ENCODE peak calls at places on chromosomes 1 and 21, in four cellular contexts. One of them, this sample, is unnamed.
A peak's percentile ranks its signal among the peaks of the same experiment; 100 is the strongest.

GRCh38 chr1:40673452-40673851 is 8.0 kb upstream of the RIMS3 start:
- DNase-seq in endothelial cell of umbilical vein: no peak
- DNase-seq in CD8-positive, alpha-beta memory T cell: no peak
- DNase-seq in caudate nucleus: no peak
- DNase-seq in this sample: no peak

GRCh38 chr1:200438911-200439310 is 29.1 kb upstream of the ZNF281 start:
- DNase-seq in caudate nucleus: no peak
- DNase-seq in endothelial cell of umbilical vein: no peak
- DNase-seq in CD8-positive, alpha-beta memory T cell: no peak
- DNase-seq in this sample: no peak

GRCh38 chr1:25869909-25870606 is 5.5 kb downstream of the PAQR7 start:
- DNase-seq in CD8-positive, alpha-beta memory T cell: no peak
- DNase-seq in caudate nucleus: no peak
- DNase-seq in endothelial cell of umbilical vein: no peak
- DNase-seq in this sample: no peak

GRCh38 chr1:107936498-107937481 is 28.2 kb downstream of the VAV3 start:
- DNase-seq in CD8-positive, alpha-beta memory T cell: no peak
- DNase-seq in endothelial cell of umbilical vein: peak; percentile 78
- DNase-seq in caudate nucleus: no peak
- DNase-seq in this sample: peak; percentile 27

GRCh38 chr1:93678491-93678890 is 3.1 kb downstream of the BCAR3 start:
- DNase-seq in CD8-positive, alpha-beta memory T cell: no peak
- DNase-seq in caudate nucleus: no peak
- DNase-seq in endothelial cell of umbilical vein: no peak
- DNase-seq in this sample: no peak

GRCh38 chr1:207885129-207886032 is 25.5 kb downstream of the CD34 start:
- DNase-seq in caudate nucleus: peak; percentile 44
- DNase-seq in CD8-positive, alpha-beta memory T cell: peak; percentile 61
- DNase-seq in endothelial cell of umbilical vein: peak; percentile 94
- DNase-seq in this sample: peak; percentile 57

GRCh38 chr1:95084317-95085176 is 11.8 kb upstream of the ALG14 start:
- DNase-seq in caudate nucleus: no peak
- DNase-seq in endothelial cell of umbilical vein: peak; percentile 39
- DNase-seq in CD8-positive, alpha-beta memory T cell: peak; percentile 33
- DNase-seq in this sample: no peak

GRCh38 chr1:211944733-211945500 is 90.4 kb downstream of the INTS7 start:
- DNase-seq in endothelial cell of umbilical vein: no peak
- DNase-seq in caudate nucleus: no peak
- DNase-seq in CD8-positive, alpha-beta memory T cell: no peak
- DNase-seq in this sample: no peak

GRCh38 chr1:201019321-201019977 is 4.1 kb downstream of the KIF21B start:
- DNase-seq in CD8-positive, alpha-beta memory T cell: peak; percentile 91
- DNase-seq in caudate nucleus: no peak
- DNase-seq in endothelial cell of umbilical vein: no peak
- DNase-seq in this sample: peak; percentile 85

GRCh38 chr1:3013371-3014038 is 7.8 kb upstream of the ACTRT2 start:
- DNase-seq in CD8-positive, alpha-beta memory T cell: no peak
- DNase-seq in endothelial cell of umbilical vein: no peak
- DNase-seq in caudate nucleus: no peak
- DNase-seq in this sample: no peak

GRCh38 chr21:34274001-34274400 is 89.8 kb upstream of the KCNE2 start:
- DNase-seq in endothelial cell of umbilical vein: peak; percentile 78
- DNase-seq in caudate nucleus: no peak
- DNase-seq in CD8-positive, alpha-beta memory T cell: no peak
- DNase-seq in this sample: no peak

GRCh38 chr21:40577285-40578043 is 269.5 kb downstream of the DSCAM start:
- DNase-seq in CD8-positive, alpha-beta memory T cell: no peak
- DNase-seq in endothelial cell of umbilical vein: no peak
- DNase-seq in caudate nucleus: no peak
- DNase-seq in this sample: no peak

This sample was measured in CD8-positive, alpha-beta T cell.